ENCODE peak calls at places on chromosomes 5 and 9, in seven cellular contexts. R, O, A, U, Z, S and T are unnamed samples.

GRCh38 chr5:36125868-36126267 is 25.8 kb downstream of the LMBRD2 start:
- DNase-seq in R (no peak), O (no peak), A (no peak), U (peak), Z (no peak), S (no peak), T (no peak)

GRCh38 chr9:134053401-134053871 is 14.4 kb downstream of the BRD3 start:
- DNase-seq in R (no peak), O (no peak), A (no peak), U (no peak), Z (no peak), S (no peak), T (no peak)

GRCh38 chr9:134545213-134546211 is 96.1 kb upstream of the COL5A1 start:
- DNase-seq in R (no peak), O (peak), A (no peak), U (no peak), Z (no peak), S (no peak), T (no peak)

GRCh38 chr5:132022737-132023136 is 11.3 kb upstream of the ACSL6 start:
- DNase-seq in R (no peak), O (no peak), A (no peak), U (no peak), Z (no peak), S (no peak), T (no peak)

GRCh38 chr5:138967806-138968448 is 92.8 kb upstream of the LRRTM2 start:
- DNase-seq in R (no peak), O (no peak), A (no peak), U (no peak), Z (no peak), S (no peak), T (no peak)

GRCh38 chr5:168464641-168465040 is 21.6 kb upstream of the RARS1 start:
- DNase-seq in R (no peak), O (no peak), A (no peak), U (no peak), Z (no peak), S (no peak), T (no peak)

GRCh38 chr5:72383280-72384205 is 63.4 kb downstream of the PTCD2 start:
- DNase-seq in R (no peak), O (peak), A (no peak), U (no peak), Z (no peak), S (no peak), T (no peak)

GRCh38 chr9:116959775-116960174 is 272.7 kb downstream of the TRIM32 start:
- DNase-seq in R (no peak), O (no peak), A (no peak), U (no peak), Z (no peak), S (no peak), T (no peak)

GRCh38 chr5:172113036-172113435 is 75.0 kb downstream of the STK10 start:
- DNase-seq in R (no peak), O (no peak), A (peak), U (no peak), Z (no peak), S (no peak), T (no peak)